ENCODE peak calls at places on chromosomes 12 and 14, in four cellular contexts. N is HepG2, F is WTC11, I is K562. S is an unnamed sample.

GRCh38 chr14:85602366-85602765 is 72.4 kb downstream of the FLRT2 start:
- DNase-seq in N (no peak), F (no peak), I (no peak), S (no peak)

GRCh38 chr14:94423465-94424056 is 29.0 kb downstream of the SERPINA11 start:
- DNase-seq in N (peak), F (peak), I (peak), S (peak)

GRCh38 chr14:61178226-61179060 is 102.7 kb downstream of the TMEM30B start:
- DNase-seq in N (peak), F (no peak), I (no peak), S (no peak)

GRCh38 chr12:116142936-116143882 is 134.3 kb downstream of the MED13L start:
- DNase-seq in N (no peak), F (no peak), I (no peak), S (no peak)

GRCh38 chr14:29462271-29462670 is 465.4 kb downstream of the PRKD1 start:
- DNase-seq in N (no peak), F (no peak), I (no peak), S (no peak)

GRCh38 chr12:57475271-57476161 is 4.2 kb downstream of the ARHGAP9 start:
- DNase-seq in N (no peak), F (peak), I (no peak), S (no peak)

GRCh38 chr12:56208014-56208413 is 13.7 kb downstream of the RNF41 start:
- DNase-seq in N (no peak), F (no peak), I (no peak), S (no peak)

GRCh38 chr14:102013669-102014200 is 49.4 kb downstream of the DYNC1H1 start:
- DNase-seq in N (no peak), F (no peak), I (no peak), S (no peak)

GRCh38 chr14:74981833-74982232 is 20.9 kb upstream of the EIF2B2 start:
- DNase-seq in N (no peak), F (no peak), I (no peak), S (no peak)

GRCh38 chr12:25840678-25841077 is 117.8 kb upstream of the RASSF8 start:
- DNase-seq in N (no peak), F (no peak), I (no peak), S (no peak)

GRCh38 chr12:6195665-6196535 is 4.3 kb upstream of the CD9 start:
- DNase-seq in N (peak), F (peak), I (peak), S (peak)
- TF ChIP-seq TCF7 in N (no peak), F (no peak), I (no peak), S (no peak)

DNA sequence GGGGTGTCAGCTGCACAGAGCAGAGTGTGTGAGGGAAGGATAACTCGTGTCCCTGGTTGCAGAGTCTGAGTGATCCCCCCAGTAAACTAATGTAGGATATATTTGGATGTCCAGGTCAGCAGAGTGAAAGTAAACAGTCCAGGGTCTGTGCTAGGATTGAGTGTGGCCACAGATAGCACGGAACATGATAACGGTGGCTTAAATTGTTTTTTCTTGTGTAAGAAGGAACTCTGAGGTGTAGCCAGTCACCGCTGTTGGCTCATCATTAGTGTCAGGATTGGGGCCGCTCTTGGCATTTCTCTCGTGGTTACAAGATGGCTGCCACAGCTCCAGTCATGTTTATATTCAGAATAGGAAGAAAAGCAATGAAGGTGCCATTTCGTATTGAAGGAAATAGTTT is 97.3 kb downstream of the DERA start:
- DNase-seq in N (no peak), F (no peak), I (peak), S (no peak)
- TF ChIP-seq TCF7 in N (no peak), F (no peak), I (no peak), S (no peak)

GRCh38 chr12:108570743-108571603 is 8.6 kb downstream of the ISCU start:
- DNase-seq in N (peak), F (no peak), I (no peak), S (no peak)
- TF ChIP-seq TCF7 in N (no peak), F (no peak), I (no peak), S (no peak)

GRCh38 chr12:62724947-62725447 is 210.0 kb downstream of the PPM1H start:
- DNase-seq in N (peak), F (peak), I (peak), S (no peak)
- TF ChIP-seq TCF7 in N (no peak), F (no peak), I (no peak), S (no peak)

DNA sequence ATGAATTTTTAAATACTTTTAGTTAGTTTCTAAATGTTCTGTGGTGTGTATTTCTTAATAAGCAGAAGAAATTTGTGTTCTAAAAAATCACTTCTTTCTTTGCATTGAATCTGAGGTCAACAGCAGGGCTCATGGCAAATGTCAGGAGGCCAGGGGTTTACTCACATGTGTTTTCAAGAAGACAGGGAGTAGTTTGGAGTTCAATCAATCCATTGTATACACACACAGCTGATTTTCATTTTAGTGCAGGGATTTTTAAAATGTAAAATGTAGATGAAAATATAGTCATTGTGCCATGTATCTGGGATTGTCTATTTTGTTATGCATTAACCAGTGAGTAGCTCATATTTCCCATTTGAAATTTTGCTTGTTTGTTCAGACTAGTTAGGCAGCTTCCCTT is 62.1 kb downstream of the EML1 start:
- DNase-seq in N (no peak), F (no peak), I (no peak), S (no peak)
- TF ChIP-seq TCF7 in N (no peak), F (no peak), I (no peak), S (no peak)

GRCh38 chr14:69405762-69406161 is 7.3 kb downstream of the SLC39A9 start:
- DNase-seq in N (no peak), F (no peak), I (no peak), S (no peak)
- TF ChIP-seq TCF7 in N (no peak), F (no peak), I (no peak), S (no peak)

GRCh38 chr12:91224411-91224810 is 41.8 kb upstream of the DCN start:
- DNase-seq in N (no peak), F (no peak), I (no peak), S (no peak)

GRCh38 chr12:91225316-91225715 is 42.7 kb upstream of the DCN start:
- DNase-seq in N (no peak), F (no peak), I (no peak), S (no peak)

GRCh38 chr12:91222746-91223145 is 40.1 kb upstream of the DCN start:
- DNase-seq in N (no peak), F (no peak), I (no peak), S (no peak)

GRCh38 chr12:91226951-91227350 is 44.3 kb upstream of the DCN start:
- DNase-seq in N (no peak), F (no peak), I (no peak), S (no peak)
- TF ChIP-seq TCF7 in N (no peak), F (no peak), I (no peak), S (no peak)

GRCh38 chr12:122866379-122866778 is 29.5 kb downstream of the VPS37B start:
- DNase-seq in N (peak), F (no peak), I (no peak), S (no peak)
- TF ChIP-seq TCF7 in N (no peak), F (no peak), I (no peak), S (no peak)

GRCh38 chr14:105427893-105428485 is 8.4 kb downstream of the MTA1 start:
- DNase-seq in N (no peak), F (no peak), I (no peak), S (no peak)
- TF ChIP-seq TCF7 in N (no peak), F (no peak), I (no peak), S (no peak)

GRCh38 chr14:28055008-28055407 is 711.6 kb upstream of the FOXG1 start:
- DNase-seq in N (no peak), F (no peak), I (no peak), S (no peak)
- TF ChIP-seq TCF7 in N (no peak), F (no peak), I (no peak), S (no peak)

S was measured in GM12878.